ENCODE peak calls at places on chromosomes 12 and 14, in five cellular contexts. U, S, J, K and Z are unnamed samples.

GRCh38 chr12:39402922-39403321 is 40.0 kb downstream of the KIF21A start:
- DNase-seq in U (no peak), S (no peak), J (no peak), K (no peak), Z (no peak)

GRCh38 chr14:23306412-23307145 is at the start of gene BCL2L2:
- DNase-seq in U (peak), S (peak), J (peak), K (peak), Z (peak)

GRCh38 chr14:75548544-75548943 is 26.3 kb downstream of the BATF start:
- DNase-seq in U (peak), S (no peak), J (no peak), K (no peak), Z (no peak)

GRCh38 chr12:19183121-19183838 is 53.7 kb downstream of the PLEKHA5 start:
- DNase-seq in U (no peak), S (no peak), J (no peak), K (no peak), Z (no peak)

GRCh38 chr12:52019123-52019770 is 12.5 kb downstream of the TAMALIN start:
- DNase-seq in U (no peak), S (no peak), J (no peak), K (no peak), Z (peak)

GRCh38 chr14:77133718-77134338 is 7.8 kb downstream of the ZDHHC22 start:
- DNase-seq in U (peak), S (no peak), J (peak), K (peak), Z (no peak)

GRCh38 chr12:130566446-130567155 is 149.5 kb downstream of the RIMBP2 start:
- DNase-seq in U (no peak), S (no peak), J (no peak), K (no peak), Z (no peak)

GRCh38 chr12:92634730-92635129 is 68.1 kb upstream of the PLEKHG7 start:
- DNase-seq in U (no peak), S (no peak), J (no peak), K (no peak), Z (no peak)

GRCh38 chr14:105051182-105052109 is 13.8 kb downstream of the GPR132 start:
- DNase-seq in U (no peak), S (no peak), J (no peak), K (no peak), Z (no peak)

GRCh38 chr14:93002851-93003298 is 79.9 kb downstream of the CHGA start:
- DNase-seq in U (no peak), S (no peak), J (peak), K (no peak), Z (no peak)

GRCh38 chr14:106277503-106277902 is 751.1 kb downstream of the TMEM121 start:
- DNase-seq in U (peak), S (peak), J (peak), K (no peak), Z (no peak)
- TF ChIP-seq CTCF in U (peak), S (peak), J (peak), K (peak), Z (no peak)

GRCh38 chr12:26100966-26101744 is 23.7 kb downstream of the BHLHE41 start:
- DNase-seq in U (peak), S (peak), J (no peak), K (no peak), Z (no peak)
- TF ChIP-seq POLR2AphosphoS5 in U (no peak), S (peak), J (no peak), K (no peak), Z (no peak)

GRCh38 chr14:82861321-82861720 is 1327.7 kb upstream of the SEL1L start:
- DNase-seq in U (no peak), S (no peak), J (no peak), K (no peak), Z (no peak)
- TF ChIP-seq EP300 in U (no peak), S (no peak), J (no peak), K (no peak), Z (no peak)

GRCh38 chr12:82627799-82628198 is 58.9 kb upstream of the TMTC2 start:
- DNase-seq in U (no peak), S (no peak), J (no peak), K (no peak), Z (no peak)
- TF ChIP-seq CTCF in U (peak), S (no peak), J (peak), K (no peak), Z (no peak)

GRCh38 chr12:34210183-34210582 is 187.9 kb downstream of the ALG10 start:
- DNase-seq in U (no peak), S (no peak), J (no peak), K (no peak), Z (no peak)
- TF ChIP-seq POLR2AphosphoS5 in U (no peak), S (no peak), J (no peak), K (no peak), Z (no peak)

DNA sequence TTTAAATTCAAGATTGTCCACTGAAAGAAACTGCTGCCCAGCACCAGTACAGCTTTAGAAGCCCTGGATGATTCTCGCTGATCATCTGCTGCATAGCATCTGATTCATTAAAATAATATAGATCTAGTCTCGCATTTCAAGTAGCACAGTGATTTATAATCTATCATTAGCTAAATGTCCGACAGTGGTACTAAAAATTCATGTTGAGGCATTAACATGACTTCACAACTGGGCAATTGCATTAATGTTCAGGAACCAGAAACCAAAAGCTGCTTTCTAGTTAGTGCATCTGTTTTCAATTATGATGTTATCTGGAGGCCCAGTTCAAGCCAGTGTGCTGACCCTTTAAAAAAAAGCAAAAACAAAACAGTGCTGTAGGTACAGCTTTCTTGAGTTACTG is 1987.2 kb upstream of the SEL1L start:
- DNase-seq in U (no peak), S (no peak), J (no peak), K (no peak), Z (no peak)
- TF ChIP-seq EP300 in U (no peak), S (no peak), J (no peak), K (no peak), Z (no peak)

GRCh38 chr14:31405599-31406251 is 14.6 kb downstream of the HEATR5A start:
- DNase-seq in U (no peak), S (no peak), J (no peak), K (no peak), Z (no peak)
- TF ChIP-seq CTCF in U (no peak), S (no peak), J (no peak), K (no peak), Z (no peak)

GRCh38 chr14:41187868-41188267 is 418.8 kb upstream of the LRFN5 start:
- DNase-seq in U (no peak), S (no peak), J (no peak), K (no peak), Z (no peak)
- TF ChIP-seq POLR2AphosphoS5 in U (no peak), S (no peak), J (no peak), K (no peak), Z (no peak)